ENCODE peak calls at places on chromosomes 3 and 15, in eight cellular contexts. One of them, this sample, is unnamed. For H3K4me1, the result is how much of the 10 kb centered on the place peaks cover.

GRCh38 chr3:71395927-71396695 is 187.4 kb downstream of the FOXP1 start:
- DNase-seq in GM23248: peak
- DNase-seq in neuronal stem cell: no peak
- DNase-seq in small intestine: peak
- DNase-seq in tibial artery: peak
- DNase-seq in hepatocyte: no peak
- DNase-seq in lower lobe of right lung: no peak
- DNase-seq in pancreas: no peak
- DNase-seq in this sample: no peak

GRCh38 chr15:72491768-72492167 is 17.6 kb downstream of the ARIH1 start:
- DNase-seq in GM23248: peak
- DNase-seq in neuronal stem cell: no peak
- DNase-seq in small intestine: no peak
- DNase-seq in tibial artery: no peak
- DNase-seq in hepatocyte: no peak
- DNase-seq in lower lobe of right lung: no peak
- DNase-seq in pancreas: no peak
- DNase-seq in this sample: no peak

GRCh38 chr3:40741729-40742128 is 217.0 kb downstream of the ZNF621 start:
- DNase-seq in GM23248: no peak
- DNase-seq in neuronal stem cell: peak
- DNase-seq in small intestine: no peak
- DNase-seq in tibial artery: peak
- DNase-seq in hepatocyte: peak
- DNase-seq in lower lobe of right lung: no peak
- DNase-seq in pancreas: no peak
- DNase-seq in this sample: no peak

GRCh38 chr3:38028621-38029361 is 651 bp downstream of the PLCD1 start:
- DNase-seq in GM23248: peak
- DNase-seq in neuronal stem cell: peak
- DNase-seq in small intestine: no peak
- DNase-seq in tibial artery: no peak
- DNase-seq in hepatocyte: peak
- DNase-seq in lower lobe of right lung: no peak
- DNase-seq in pancreas: no peak
- DNase-seq in this sample: peak

GRCh38 chr3:150302246-150302645 is 105.9 kb upstream of the TSC22D2 start:
- DNase-seq in GM23248: peak
- DNase-seq in neuronal stem cell: no peak
- DNase-seq in small intestine: no peak
- DNase-seq in tibial artery: no peak
- DNase-seq in hepatocyte: no peak
- DNase-seq in lower lobe of right lung: no peak
- DNase-seq in pancreas: no peak
- DNase-seq in this sample: no peak

GRCh38 chr15:35465763-35466162 is 80.2 kb downstream of the DPH6 start:
- DNase-seq in GM23248: no peak
- DNase-seq in neuronal stem cell: no peak
- DNase-seq in small intestine: no peak
- DNase-seq in tibial artery: no peak
- DNase-seq in hepatocyte: no peak
- DNase-seq in lower lobe of right lung: no peak
- DNase-seq in pancreas: no peak
- DNase-seq in this sample: no peak

GRCh38 chr3:36944012-36944640 is 728 bp downstream of the TRANK1 start:
- DNase-seq in GM23248: peak
- DNase-seq in neuronal stem cell: peak
- DNase-seq in small intestine: peak
- DNase-seq in tibial artery: peak
- DNase-seq in hepatocyte: peak
- DNase-seq in lower lobe of right lung: peak
- DNase-seq in pancreas: peak
- DNase-seq in this sample: peak

GRCh38 chr3:36777424-36778218 is 13.3 kb upstream of the DCLK3 start:
- DNase-seq in GM23248: no peak
- DNase-seq in neuronal stem cell: no peak
- DNase-seq in small intestine: no peak
- DNase-seq in tibial artery: no peak
- DNase-seq in hepatocyte: no peak
- DNase-seq in lower lobe of right lung: no peak
- DNase-seq in pancreas: no peak
- DNase-seq in this sample: no peak

GRCh38 chr15:25250906-25251622 is 187.8 kb downstream of the UBE3A start:
- DNase-seq in GM23248: no peak
- DNase-seq in neuronal stem cell: no peak
- DNase-seq in small intestine: no peak
- DNase-seq in tibial artery: no peak
- DNase-seq in hepatocyte: peak
- DNase-seq in lower lobe of right lung: peak
- DNase-seq in pancreas: no peak
- DNase-seq in this sample: no peak

GRCh38 chr3:87260270-87260669 is 16.1 kb downstream of the POU1F1 start:
- DNase-seq in GM23248: peak
- DNase-seq in neuronal stem cell: peak
- DNase-seq in small intestine: peak
- DNase-seq in tibial artery: peak
- DNase-seq in hepatocyte: peak
- DNase-seq in lower lobe of right lung: no peak
- DNase-seq in pancreas: peak
- DNase-seq in this sample: peak

GRCh38 chr15:74628199-74628598 is 12.6 kb downstream of the CLK3 start:
- DNase-seq in GM23248: peak
- DNase-seq in neuronal stem cell: no peak
- DNase-seq in small intestine: no peak
- DNase-seq in tibial artery: no peak
- DNase-seq in hepatocyte: no peak
- DNase-seq in lower lobe of right lung: no peak
- DNase-seq in pancreas: no peak
- DNase-seq in this sample: no peak

GRCh38 chr15:98286200-98286599 is 325.7 kb downstream of the ARRDC4 start:
- DNase-seq in GM23248: no peak
- DNase-seq in neuronal stem cell: no peak
- DNase-seq in small intestine: no peak
- DNase-seq in tibial artery: no peak
- DNase-seq in hepatocyte: no peak
- DNase-seq in lower lobe of right lung: no peak
- DNase-seq in pancreas: no peak
- DNase-seq in this sample: no peak

GRCh38 chr15:40344217-40344616 is 3.5 kb upstream of the CCDC9B start:
- DNase-seq in GM23248: peak
- DNase-seq in neuronal stem cell: no peak
- DNase-seq in small intestine: no peak
- DNase-seq in tibial artery: no peak
- DNase-seq in hepatocyte: no peak
- DNase-seq in lower lobe of right lung: no peak
- DNase-seq in pancreas: no peak
- DNase-seq in this sample: no peak

GRCh38 chr15:73997986-73998385 is 3.5 kb downstream of the PML start:
- DNase-seq in GM23248: no peak
- DNase-seq in neuronal stem cell: no peak
- DNase-seq in small intestine: no peak
- DNase-seq in tibial artery: no peak
- DNase-seq in hepatocyte: no peak
- DNase-seq in lower lobe of right lung: no peak
- DNase-seq in pancreas: no peak
- DNase-seq in this sample: no peak

GRCh38 chr3:52679811-52680210 is 5.9 kb downstream of the PBRM1 start:
- DNase-seq in GM23248: peak
- DNase-seq in neuronal stem cell: no peak
- DNase-seq in small intestine: no peak
- DNase-seq in tibial artery: no peak
- DNase-seq in hepatocyte: no peak
- DNase-seq in lower lobe of right lung: no peak
- DNase-seq in pancreas: no peak
- DNase-seq in this sample: no peak

GRCh38 chr3:54125317-54125716 is 3.0 kb downstream of the CACNA2D3 start:
- DNase-seq in GM23248: no peak
- DNase-seq in neuronal stem cell: no peak
- DNase-seq in small intestine: no peak
- DNase-seq in tibial artery: no peak
- DNase-seq in hepatocyte: no peak
- DNase-seq in lower lobe of right lung: no peak
- DNase-seq in pancreas: no peak
- DNase-seq in this sample: no peak

GRCh38 chr3:39275052-39275451 is 4.8 kb downstream of the CX3CR1 start:
- DNase-seq in GM23248: no peak
- DNase-seq in neuronal stem cell: no peak
- DNase-seq in small intestine: no peak
- DNase-seq in tibial artery: no peak
- DNase-seq in hepatocyte: peak
- DNase-seq in lower lobe of right lung: no peak
- DNase-seq in pancreas: no peak
- DNase-seq in this sample: no peak

DNA sequence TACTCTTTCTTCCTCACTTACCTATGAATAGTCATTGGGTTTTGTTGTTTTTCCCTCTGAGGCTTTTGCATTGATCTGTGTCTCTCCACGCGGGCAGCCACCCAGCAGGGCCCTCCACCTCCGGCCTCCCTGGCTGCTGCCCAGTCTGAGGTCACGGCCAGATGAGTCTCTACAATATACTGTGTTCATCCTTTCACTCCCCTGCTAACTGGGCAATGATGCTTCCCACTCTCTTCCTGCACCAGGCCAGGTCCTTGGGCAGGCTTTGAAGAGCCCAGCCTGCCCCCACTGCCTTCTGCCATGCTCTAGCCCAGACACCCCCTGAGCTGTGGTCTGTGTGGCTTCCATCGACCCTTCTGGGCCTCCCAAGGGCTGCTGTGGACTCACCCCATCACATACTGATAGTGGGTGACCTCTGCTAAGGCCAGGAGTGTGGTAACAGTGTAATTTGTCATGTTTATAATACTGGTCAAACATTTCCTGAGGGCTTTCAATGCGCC is 18.0 kb downstream of the PDIA5 start:
- DNase-seq in GM23248: no peak
- DNase-seq in neuronal stem cell: no peak
- DNase-seq in small intestine: no peak
- DNase-seq in tibial artery: no peak
- DNase-seq in hepatocyte: no peak
- DNase-seq in lower lobe of right lung: no peak
- DNase-seq in pancreas: no peak
- DNase-seq in this sample: no peak
- H3K4me1 ChIP-seq in GM23248: half or more
- H3K4me1 ChIP-seq in neuronal stem cell: half or more
- H3K4me1 ChIP-seq in small intestine: under half
- H3K4me1 ChIP-seq in tibial artery: under half
- H3K4me1 ChIP-seq in hepatocyte: half or more
- H3K4me1 ChIP-seq in lower lobe of right lung: half or more
- H3K4me1 ChIP-seq in pancreas: under half
- H3K4me1 ChIP-seq in this sample: under half

GRCh38 chr15:63374686-63375520 is 6.7 kb downstream of the CA12 start:
- DNase-seq in GM23248: peak
- DNase-seq in neuronal stem cell: no peak
- DNase-seq in small intestine: no peak
- DNase-seq in tibial artery: peak
- DNase-seq in hepatocyte: peak
- DNase-seq in lower lobe of right lung: peak
- DNase-seq in pancreas: no peak
- DNase-seq in this sample: no peak
- H3K4me1 ChIP-seq in GM23248: half or more
- H3K4me1 ChIP-seq in neuronal stem cell: under half
- H3K4me1 ChIP-seq in small intestine: under half
- H3K4me1 ChIP-seq in tibial artery: under half
- H3K4me1 ChIP-seq in hepatocyte: under half
- H3K4me1 ChIP-seq in lower lobe of right lung: under half
- H3K4me1 ChIP-seq in pancreas: under half
- H3K4me1 ChIP-seq in this sample: under half

GRCh38 chr3:110940074-110940473 is 131.5 kb upstream of the NECTIN3 start:
- DNase-seq in GM23248: no peak
- DNase-seq in neuronal stem cell: no peak
- DNase-seq in small intestine: no peak
- DNase-seq in tibial artery: no peak
- DNase-seq in hepatocyte: no peak
- DNase-seq in lower lobe of right lung: no peak
- DNase-seq in pancreas: no peak
- DNase-seq in this sample: no peak

GRCh38 chr3:110933786-110934415 is 137.7 kb upstream of the NECTIN3 start:
- DNase-seq in GM23248: peak
- DNase-seq in neuronal stem cell: no peak
- DNase-seq in small intestine: no peak
- DNase-seq in tibial artery: no peak
- DNase-seq in hepatocyte: no peak
- DNase-seq in lower lobe of right lung: no peak
- DNase-seq in pancreas: no peak
- DNase-seq in this sample: no peak

GRCh38 chr3:110938629-110939028 is 133.0 kb upstream of the NECTIN3 start:
- DNase-seq in GM23248: no peak
- DNase-seq in neuronal stem cell: no peak
- DNase-seq in small intestine: no peak
- DNase-seq in tibial artery: no peak
- DNase-seq in hepatocyte: no peak
- DNase-seq in lower lobe of right lung: no peak
- DNase-seq in pancreas: no peak
- DNase-seq in this sample: no peak
- H3K4me1 ChIP-seq in GM23248: under half
- H3K4me1 ChIP-seq in neuronal stem cell: under half
- H3K4me1 ChIP-seq in small intestine: under half
- H3K4me1 ChIP-seq in tibial artery: under half
- H3K4me1 ChIP-seq in hepatocyte: under half
- H3K4me1 ChIP-seq in lower lobe of right lung: under half
- H3K4me1 ChIP-seq in pancreas: under half
- H3K4me1 ChIP-seq in this sample: under half

GRCh38 chr3:12428131-12428530 is 56.1 kb upstream of the TSEN2 start:
- DNase-seq in GM23248: peak
- DNase-seq in neuronal stem cell: no peak
- DNase-seq in small intestine: no peak
- DNase-seq in tibial artery: no peak
- DNase-seq in hepatocyte: no peak
- DNase-seq in lower lobe of right lung: no peak
- DNase-seq in pancreas: no peak
- DNase-seq in this sample: no peak

GRCh38 chr3:12425850-12426579 is 58.3 kb upstream of the TSEN2 start:
- DNase-seq in GM23248: no peak
- DNase-seq in neuronal stem cell: no peak
- DNase-seq in small intestine: no peak
- DNase-seq in tibial artery: no peak
- DNase-seq in hepatocyte: no peak
- DNase-seq in lower lobe of right lung: no peak
- DNase-seq in pancreas: no peak
- DNase-seq in this sample: no peak

GRCh38 chr3:12424635-12425319 is 59.5 kb upstream of the TSEN2 start:
- DNase-seq in GM23248: no peak
- DNase-seq in neuronal stem cell: no peak
- DNase-seq in small intestine: peak
- DNase-seq in tibial artery: no peak
- DNase-seq in hepatocyte: no peak
- DNase-seq in lower lobe of right lung: no peak
- DNase-seq in pancreas: no peak
- DNase-seq in this sample: no peak

GRCh38 chr3:12430086-12430485 is 54.2 kb upstream of the TSEN2 start:
- DNase-seq in GM23248: no peak
- DNase-seq in neuronal stem cell: no peak
- DNase-seq in small intestine: no peak
- DNase-seq in tibial artery: no peak
- DNase-seq in hepatocyte: no peak
- DNase-seq in lower lobe of right lung: no peak
- DNase-seq in pancreas: no peak
- DNase-seq in this sample: no peak

DNA sequence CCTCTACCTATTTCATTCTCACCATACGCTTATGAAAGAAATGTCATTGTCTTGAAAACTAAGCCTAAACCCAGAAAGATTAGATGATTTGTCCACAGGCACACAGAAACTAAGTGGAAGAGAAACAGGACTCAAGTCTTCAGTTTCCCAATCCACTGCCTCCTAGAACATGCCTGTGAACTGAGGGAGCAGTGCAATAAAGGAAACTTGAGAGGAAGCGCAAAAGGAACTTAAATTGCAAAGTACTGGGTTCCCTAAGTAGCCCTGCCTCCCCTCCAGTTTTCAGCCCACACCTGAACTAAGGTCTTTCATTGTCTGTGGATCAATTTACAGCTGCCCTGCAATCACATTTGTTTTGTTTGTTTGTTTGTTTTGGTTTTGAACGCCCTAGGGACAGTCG is 56.7 kb upstream of the TSEN2 start:
- DNase-seq in GM23248: no peak
- DNase-seq in neuronal stem cell: no peak
- DNase-seq in small intestine: no peak
- DNase-seq in tibial artery: no peak
- DNase-seq in hepatocyte: no peak
- DNase-seq in lower lobe of right lung: no peak
- DNase-seq in pancreas: no peak
- DNase-seq in this sample: no peak
- H3K4me1 ChIP-seq in GM23248: under half
- H3K4me1 ChIP-seq in neuronal stem cell: under half
- H3K4me1 ChIP-seq in small intestine: under half
- H3K4me1 ChIP-seq in tibial artery: under half
- H3K4me1 ChIP-seq in hepatocyte: under half
- H3K4me1 ChIP-seq in lower lobe of right lung: under half
- H3K4me1 ChIP-seq in pancreas: under half
- H3K4me1 ChIP-seq in this sample: under half